ENCODE peak calls at places on chromosomes 13 and 19, in eight cellular contexts. One of them, this sample, is unnamed.
A peak's percentile ranks its signal among the peaks of the same experiment; 100 is the strongest.

GRCh38 chr13:98142427-98143156 is at the start of gene FARP1:
- DNase-seq in neuronal stem cell: peak; percentile 83
- DNase-seq in OCI-LY7: no peak
- DNase-seq in fibroblast of lung: peak; percentile 64
- DNase-seq in heart left ventricle: peak; percentile 71
- DNase-seq in uterus: peak; percentile 78
- DNase-seq in lower lobe of right lung: peak; percentile 83
- DNase-seq in iPS DF 6.9: no peak
- DNase-seq in this sample: peak; percentile 88

GRCh38 chr13:33639640-33640080 is 178.3 kb upstream of the RFC3 start:
- DNase-seq in neuronal stem cell: no peak
- DNase-seq in OCI-LY7: peak; percentile 25
- DNase-seq in fibroblast of lung: no peak
- DNase-seq in heart left ventricle: no peak
- DNase-seq in uterus: no peak
- DNase-seq in lower lobe of right lung: no peak
- DNase-seq in iPS DF 6.9: no peak
- DNase-seq in this sample: no peak

GRCh38 chr13:104477256-104477655 is 1411.0 kb upstream of the SLC10A2 start:
- DNase-seq in neuronal stem cell: no peak
- DNase-seq in OCI-LY7: no peak
- DNase-seq in fibroblast of lung: peak; percentile 80
- DNase-seq in heart left ventricle: no peak
- DNase-seq in uterus: no peak
- DNase-seq in lower lobe of right lung: no peak
- DNase-seq in iPS DF 6.9: no peak
- DNase-seq in this sample: no peak

GRCh38 chr13:32426191-32426980 is 1.5 kb downstream of the N4BP2L1 start:
- DNase-seq in neuronal stem cell: no peak
- DNase-seq in OCI-LY7: peak; percentile 79
- DNase-seq in fibroblast of lung: no peak
- DNase-seq in heart left ventricle: no peak
- DNase-seq in uterus: no peak
- DNase-seq in lower lobe of right lung: no peak
- DNase-seq in iPS DF 6.9: no peak
- DNase-seq in this sample: peak; percentile 20

GRCh38 chr13:28539625-28540286 is 44.8 kb upstream of the FLT1 start:
- DNase-seq in neuronal stem cell: no peak
- DNase-seq in OCI-LY7: no peak
- DNase-seq in fibroblast of lung: no peak
- DNase-seq in heart left ventricle: no peak
- DNase-seq in uterus: no peak
- DNase-seq in lower lobe of right lung: no peak
- DNase-seq in iPS DF 6.9: no peak
- DNase-seq in this sample: no peak

GRCh38 chr13:48110132-48110868 is 15.4 kb upstream of the MED4 start:
- DNase-seq in neuronal stem cell: no peak
- DNase-seq in OCI-LY7: no peak
- DNase-seq in fibroblast of lung: peak; percentile 53
- DNase-seq in heart left ventricle: no peak
- DNase-seq in uterus: no peak
- DNase-seq in lower lobe of right lung: no peak
- DNase-seq in iPS DF 6.9: no peak
- DNase-seq in this sample: no peak

GRCh38 chr13:75870397-75870801 is 234.3 kb downstream of the LMO7 start:
- DNase-seq in neuronal stem cell: peak; percentile 20
- DNase-seq in OCI-LY7: peak; percentile 24
- DNase-seq in fibroblast of lung: no peak
- DNase-seq in heart left ventricle: no peak
- DNase-seq in uterus: peak; percentile 17
- DNase-seq in lower lobe of right lung: no peak
- DNase-seq in iPS DF 6.9: no peak
- DNase-seq in this sample: no peak

GRCh38 chr19:58468216-58468839 is 1.4 kb downstream of the ZNF324 start:
- DNase-seq in neuronal stem cell: no peak
- DNase-seq in OCI-LY7: no peak
- DNase-seq in fibroblast of lung: no peak
- DNase-seq in heart left ventricle: no peak
- DNase-seq in uterus: no peak
- DNase-seq in lower lobe of right lung: no peak
- DNase-seq in iPS DF 6.9: no peak
- DNase-seq in this sample: no peak

GRCh38 chr13:102878491-102878890 is 32.7 kb downstream of the ERCC5 start:
- DNase-seq in neuronal stem cell: peak; percentile 29
- DNase-seq in OCI-LY7: no peak
- DNase-seq in fibroblast of lung: peak; percentile 95
- DNase-seq in heart left ventricle: no peak
- DNase-seq in uterus: no peak
- DNase-seq in lower lobe of right lung: no peak
- DNase-seq in iPS DF 6.9: no peak
- DNase-seq in this sample: no peak

GRCh38 chr13:41833201-41833600 is 127.7 kb downstream of the VWA8 start:
- DNase-seq in neuronal stem cell: no peak
- DNase-seq in OCI-LY7: no peak
- DNase-seq in fibroblast of lung: peak; percentile 38
- DNase-seq in heart left ventricle: no peak
- DNase-seq in uterus: no peak
- DNase-seq in lower lobe of right lung: no peak
- DNase-seq in iPS DF 6.9: no peak
- DNase-seq in this sample: no peak

GRCh38 chr13:28729541-28729940 is 10.8 kb upstream of the SLC46A3 start:
- DNase-seq in neuronal stem cell: no peak
- DNase-seq in OCI-LY7: no peak
- DNase-seq in fibroblast of lung: no peak
- DNase-seq in heart left ventricle: no peak
- DNase-seq in uterus: no peak
- DNase-seq in lower lobe of right lung: no peak
- DNase-seq in iPS DF 6.9: no peak
- DNase-seq in this sample: no peak

GRCh38 chr13:113192902-113193301 is 15.6 kb downstream of the PCID2 start:
- DNase-seq in neuronal stem cell: no peak
- DNase-seq in OCI-LY7: no peak
- DNase-seq in fibroblast of lung: peak; percentile 40
- DNase-seq in heart left ventricle: no peak
- DNase-seq in uterus: no peak
- DNase-seq in lower lobe of right lung: no peak
- DNase-seq in iPS DF 6.9: no peak
- DNase-seq in this sample: no peak

GRCh38 chr13:24741791-24742190 is 22.2 kb upstream of the RNF17 start:
- DNase-seq in neuronal stem cell: no peak
- DNase-seq in OCI-LY7: no peak
- DNase-seq in fibroblast of lung: no peak
- DNase-seq in heart left ventricle: no peak
- DNase-seq in uterus: no peak
- DNase-seq in lower lobe of right lung: no peak
- DNase-seq in iPS DF 6.9: no peak
- DNase-seq in this sample: no peak

GRCh38 chr19:33840382-33840781 is 43.7 kb downstream of the KCTD15 start:
- DNase-seq in neuronal stem cell: no peak
- DNase-seq in OCI-LY7: no peak
- DNase-seq in fibroblast of lung: no peak
- DNase-seq in heart left ventricle: no peak
- DNase-seq in uterus: no peak
- DNase-seq in lower lobe of right lung: no peak
- DNase-seq in iPS DF 6.9: no peak
- DNase-seq in this sample: no peak

GRCh38 chr19:41366089-41366488 is 2.1 kb upstream of the B9D2 start:
- DNase-seq in neuronal stem cell: no peak
- DNase-seq in OCI-LY7: peak; percentile 34
- DNase-seq in fibroblast of lung: no peak
- DNase-seq in heart left ventricle: no peak
- DNase-seq in uterus: no peak
- DNase-seq in lower lobe of right lung: no peak
- DNase-seq in iPS DF 6.9: no peak
- DNase-seq in this sample: no peak

GRCh38 chr19:35306473-35307246 is 14.7 kb downstream of the MAG start:
- DNase-seq in neuronal stem cell: no peak
- DNase-seq in OCI-LY7: peak; percentile 75
- DNase-seq in fibroblast of lung: no peak
- DNase-seq in heart left ventricle: no peak
- DNase-seq in uterus: no peak
- DNase-seq in lower lobe of right lung: no peak
- DNase-seq in iPS DF 6.9: no peak
- DNase-seq in this sample: no peak
- H3K36me3 ChIP-seq in neuronal stem cell: no peaks in the 10 kb centered on the region
- H3K36me3 ChIP-seq in OCI-LY7: no peaks in the 10 kb centered on the region
- H3K36me3 ChIP-seq in fibroblast of lung: no peaks in the 10 kb centered on the region
- H3K36me3 ChIP-seq in heart left ventricle: no peaks in the 10 kb centered on the region
- H3K36me3 ChIP-seq in uterus: no peaks in the 10 kb centered on the region
- H3K36me3 ChIP-seq in lower lobe of right lung: no peaks in the 10 kb centered on the region
- H3K36me3 ChIP-seq in iPS DF 6.9: no peaks in the 10 kb centered on the region
- H3K36me3 ChIP-seq in this sample: no peaks in the 10 kb centered on the region

GRCh38 chr13:46134494-46134893 is 29.7 kb upstream of the CPB2 start:
- DNase-seq in neuronal stem cell: no peak
- DNase-seq in OCI-LY7: no peak
- DNase-seq in fibroblast of lung: no peak
- DNase-seq in heart left ventricle: no peak
- DNase-seq in uterus: no peak
- DNase-seq in lower lobe of right lung: no peak
- DNase-seq in iPS DF 6.9: no peak
- DNase-seq in this sample: no peak

GRCh38 chr13:46129955-46130354 is 25.1 kb upstream of the CPB2 start:
- DNase-seq in neuronal stem cell: no peak
- DNase-seq in OCI-LY7: no peak
- DNase-seq in fibroblast of lung: no peak
- DNase-seq in heart left ventricle: no peak
- DNase-seq in uterus: no peak
- DNase-seq in lower lobe of right lung: no peak
- DNase-seq in iPS DF 6.9: no peak
- DNase-seq in this sample: no peak

GRCh38 chr13:46131705-46132104 is 26.9 kb upstream of the CPB2 start:
- DNase-seq in neuronal stem cell: no peak
- DNase-seq in OCI-LY7: no peak
- DNase-seq in fibroblast of lung: no peak
- DNase-seq in heart left ventricle: no peak
- DNase-seq in uterus: no peak
- DNase-seq in lower lobe of right lung: no peak
- DNase-seq in iPS DF 6.9: no peak
- DNase-seq in this sample: no peak

GRCh38 chr13:46134961-46135522 is 30.2 kb upstream of the CPB2 start:
- DNase-seq in neuronal stem cell: no peak
- DNase-seq in OCI-LY7: no peak
- DNase-seq in fibroblast of lung: peak; percentile 23
- DNase-seq in heart left ventricle: no peak
- DNase-seq in uterus: no peak
- DNase-seq in lower lobe of right lung: no peak
- DNase-seq in iPS DF 6.9: peak; percentile 35
- DNase-seq in this sample: peak; percentile 44

GRCh38 chr13:46132109-46132508 is 27.3 kb upstream of the CPB2 start:
- DNase-seq in neuronal stem cell: no peak
- DNase-seq in OCI-LY7: no peak
- DNase-seq in fibroblast of lung: no peak
- DNase-seq in heart left ventricle: no peak
- DNase-seq in uterus: no peak
- DNase-seq in lower lobe of right lung: no peak
- DNase-seq in iPS DF 6.9: no peak
- DNase-seq in this sample: no peak
- H3K27ac ChIP-seq in neuronal stem cell: no peak overlapping the region
- H3K27ac ChIP-seq in OCI-LY7: no peak overlapping the region
- H3K27ac ChIP-seq in fibroblast of lung: no peak overlapping the region
- H3K27ac ChIP-seq in heart left ventricle: no peak overlapping the region
- H3K27ac ChIP-seq in uterus: no peak overlapping the region
- H3K27ac ChIP-seq in lower lobe of right lung: no peak overlapping the region
- H3K27ac ChIP-seq in iPS DF 6.9: no peak overlapping the region
- H3K27ac ChIP-seq in this sample: no peak overlapping the region

GRCh38 chr13:22111961-22112360 is 441.1 kb downstream of the FGF9 start:
- DNase-seq in neuronal stem cell: no peak
- DNase-seq in OCI-LY7: no peak
- DNase-seq in fibroblast of lung: no peak
- DNase-seq in heart left ventricle: no peak
- DNase-seq in uterus: no peak
- DNase-seq in lower lobe of right lung: no peak
- DNase-seq in iPS DF 6.9: no peak
- DNase-seq in this sample: no peak

GRCh38 chr13:22112956-22113750 is 442.3 kb downstream of the FGF9 start:
- DNase-seq in neuronal stem cell: no peak
- DNase-seq in OCI-LY7: no peak
- DNase-seq in fibroblast of lung: no peak
- DNase-seq in heart left ventricle: no peak
- DNase-seq in uterus: no peak
- DNase-seq in lower lobe of right lung: no peak
- DNase-seq in iPS DF 6.9: no peak
- DNase-seq in this sample: no peak

GRCh38 chr13:22110368-22110767 is 439.5 kb downstream of the FGF9 start:
- DNase-seq in neuronal stem cell: no peak
- DNase-seq in OCI-LY7: no peak
- DNase-seq in fibroblast of lung: no peak
- DNase-seq in heart left ventricle: no peak
- DNase-seq in uterus: no peak
- DNase-seq in lower lobe of right lung: no peak
- DNase-seq in iPS DF 6.9: no peak
- DNase-seq in this sample: peak; percentile 76

GRCh38 chr13:22108283-22108897 is 437.5 kb downstream of the FGF9 start:
- DNase-seq in neuronal stem cell: no peak
- DNase-seq in OCI-LY7: no peak
- DNase-seq in fibroblast of lung: no peak
- DNase-seq in heart left ventricle: no peak
- DNase-seq in uterus: no peak
- DNase-seq in lower lobe of right lung: no peak
- DNase-seq in iPS DF 6.9: no peak
- DNase-seq in this sample: no peak

GRCh38 chr13:22111152-22111783 is 440.4 kb downstream of the FGF9 start:
- DNase-seq in neuronal stem cell: no peak
- DNase-seq in OCI-LY7: no peak
- DNase-seq in fibroblast of lung: no peak
- DNase-seq in heart left ventricle: no peak
- DNase-seq in uterus: no peak
- DNase-seq in lower lobe of right lung: no peak
- DNase-seq in iPS DF 6.9: no peak
- DNase-seq in this sample: no peak
- H3K36me3 ChIP-seq in neuronal stem cell: no peaks in the 10 kb centered on the region
- H3K36me3 ChIP-seq in OCI-LY7: no peaks in the 10 kb centered on the region
- H3K36me3 ChIP-seq in fibroblast of lung: no peaks in the 10 kb centered on the region
- H3K36me3 ChIP-seq in heart left ventricle: no peaks in the 10 kb centered on the region
- H3K36me3 ChIP-seq in uterus: no peaks in the 10 kb centered on the region
- H3K36me3 ChIP-seq in lower lobe of right lung: no peaks in the 10 kb centered on the region
- H3K36me3 ChIP-seq in iPS DF 6.9: no peaks in the 10 kb centered on the region
- H3K36me3 ChIP-seq in this sample: no peaks in the 10 kb centered on the region

DNA sequence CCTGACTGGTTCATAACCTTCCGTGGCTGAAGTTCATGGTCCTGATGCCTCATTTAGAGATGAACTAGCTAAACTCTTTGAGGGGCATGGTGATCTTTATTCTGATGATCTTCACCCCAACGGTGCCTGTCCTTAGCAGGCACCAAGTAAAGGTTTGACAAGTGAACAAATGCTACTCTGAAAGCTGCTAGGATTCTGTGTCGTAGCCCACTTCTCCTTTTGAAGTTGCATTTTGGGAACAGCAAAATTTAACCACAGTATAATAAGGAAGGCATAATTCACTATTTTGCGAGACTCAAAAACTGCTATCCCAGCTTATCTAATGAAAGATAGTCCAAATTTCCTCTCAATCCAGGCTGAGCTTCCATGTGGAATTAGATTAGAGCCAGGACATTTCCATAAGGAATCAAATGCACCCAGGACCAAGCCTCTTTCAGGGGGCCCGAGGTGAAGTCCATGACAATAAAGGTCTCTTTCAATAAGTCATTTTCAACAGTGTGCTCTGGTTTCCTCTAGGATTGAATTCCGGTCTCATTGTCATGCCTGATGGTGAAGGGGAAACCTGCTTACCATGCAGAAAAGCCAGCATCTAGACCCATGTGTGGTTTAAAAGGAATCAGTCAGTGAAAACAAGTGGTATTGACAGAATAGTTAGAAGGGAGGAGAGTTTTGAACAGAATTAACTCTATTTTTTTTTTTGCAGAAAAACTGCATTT is 23.1 kb downstream of the SIAH3 start:
- DNase-seq in neuronal stem cell: no peak
- DNase-seq in OCI-LY7: no peak
- DNase-seq in fibroblast of lung: no peak
- DNase-seq in heart left ventricle: no peak
- DNase-seq in uterus: no peak
- DNase-seq in lower lobe of right lung: no peak
- DNase-seq in iPS DF 6.9: no peak
- DNase-seq in this sample: no peak
- H3K27ac ChIP-seq in neuronal stem cell: no peak overlapping the region
- H3K27ac ChIP-seq in OCI-LY7: no peak overlapping the region
- H3K27ac ChIP-seq in fibroblast of lung: no peak overlapping the region
- H3K27ac ChIP-seq in heart left ventricle: no peak overlapping the region
- H3K27ac ChIP-seq in uterus: no peak overlapping the region
- H3K27ac ChIP-seq in lower lobe of right lung: no peak overlapping the region
- H3K27ac ChIP-seq in iPS DF 6.9: no peak overlapping the region
- H3K27ac ChIP-seq in this sample: no peak overlapping the region